ENCODE peak calls at places on chromosomes 4 and X, in ten cellular contexts. F is right atrium auricular region; P is stimulated activated effector memory CD8-positive, alpha-beta T cell treated with anti-CD3 and anti-CD28 coated beads, Interleukin-12 subunit alpha, Interleukin-12 subunit beta, amount 100 ng/mL, for 72 hours; U is LHCN-M2; Z is GM13976; J is NCI-H1436; G is NCI-H146; Q is EH; X is glomerular endothelial cell; M is activated T-cell treated with anti-CD3 and anti-CD28 coated beads, Interleukin-2, amount 50 U/mL, for 4 hours. I is an unnamed sample.

GRCh38 chr4:54433686-54434085 is 204.6 kb downstream of the PDGFRA start:
- DNase-seq in U (peak), Z (no peak), X (no peak), P (no peak), Q (peak), J (no peak), F (no peak), M (no peak), G (no peak), I (peak)

GRCh38 chr4:89838005-89838404 is 1.0 kb upstream of the SNCA start:
- DNase-seq in Q (no peak), Z (peak), F (no peak), G (no peak), P (no peak), X (no peak), J (no peak), M (no peak), U (peak), I (no peak)

GRCh38 chrX:122220644-122221373 is 963.3 kb upstream of the GRIA3 start:
- DNase-seq in M (no peak), U (no peak), J (no peak), F (no peak), Z (no peak), X (no peak), Q (no peak), G (no peak), P (no peak), I (peak)

GRCh38 chrX:127708155-127708554 is 344.0 kb downstream of the ACTRT1 start:
- DNase-seq in Z (no peak), P (no peak), Q (no peak), X (no peak), U (no peak), G (no peak), F (no peak), J (no peak), M (no peak), I (no peak)

GRCh38 chr4:13484749-13485345 is 707 bp upstream of the RAB28 start:
- DNase-seq in U (no peak), M (no peak), F (no peak), Q (no peak), G (peak), Z (no peak), P (no peak), J (no peak), X (peak), I (no peak)

GRCh38 chrX:73127700-73128241 is 48.5 kb upstream of the PABPC1L2A start:
- DNase-seq in X (no peak), G (no peak), J (no peak), M (no peak), Q (no peak), F (no peak), U (no peak), P (no peak), Z (no peak), I (peak)

GRCh38 chrX:54534271-54534670 is 4.3 kb downstream of the GNL3L start:
- DNase-seq in J (no peak), F (no peak), U (no peak), G (no peak), M (no peak), Z (no peak), Q (no peak), P (no peak), X (no peak), I (no peak)

GRCh38 chr4:121991968-121992367 is 40.1 kb upstream of the TRPC3 start:
- DNase-seq in P (no peak), F (no peak), U (no peak), Z (no peak), X (no peak), Q (no peak), G (no peak), J (no peak), M (no peak), I (no peak)

GRCh38 chr4:27620886-27621285 is 760.2 kb downstream of the STIM2 start:
- DNase-seq in M (no peak), P (no peak), X (no peak), G (no peak), Q (no peak), Z (no peak), F (no peak), U (no peak), J (no peak), I (no peak)